ENCODE peak calls at places on chromosome 14, in five cellular contexts. A, F, P, J and D are unnamed samples.

GRCh38 chr14:64510127-64510808 is 5.7 kb downstream of the ZBTB1 start:
- DNase-seq in A (no peak), F (no peak), P (no peak), J (no peak), D (no peak)

GRCh38 chr14:22563987-22564386 is 25.0 kb downstream of the DAD1 start:
- DNase-seq in A (no peak), F (no peak), P (peak), J (no peak), D (no peak)

GRCh38 chr14:21525571-21525970 is 575 bp downstream of the SALL2 start:
- DNase-seq in A (no peak), F (no peak), P (no peak), J (peak), D (no peak)

GRCh38 chr14:75631453-75631831 is 29.2 kb downstream of the ERG28 start:
- DNase-seq in A (no peak), F (no peak), P (no peak), J (peak), D (no peak)

GRCh38 chr14:67704484-67705089 is 2.9 kb downstream of the RDH12 start:
- DNase-seq in A (peak), F (no peak), P (peak), J (peak), D (no peak)

GRCh38 chr14:56125772-56126411 is 7.7 kb downstream of the PELI2 start:
- DNase-seq in A (no peak), F (no peak), P (no peak), J (no peak), D (no peak)

GRCh38 chr14:101411770-101412169 is 149.5 kb upstream of the DIO3 start:
- DNase-seq in A (no peak), F (no peak), P (no peak), J (no peak), D (no peak)

GRCh38 chr14:20345366-20345765 is 1.9 kb downstream of the PARP2 start:
- DNase-seq in A (no peak), F (no peak), P (no peak), J (no peak), D (no peak)

GRCh38 chr14:99982449-99983250 is 82.6 kb upstream of the EVL start:
- DNase-seq in A (peak), F (peak), P (peak), J (peak), D (no peak)

GRCh38 chr14:86802726-86803125 is 1190.3 kb downstream of the GALC start:
- DNase-seq in A (no peak), F (no peak), P (no peak), J (peak), D (no peak)

GRCh38 chr14:55426881-55427280 is 13.5 kb downstream of the TBPL2 start:
- DNase-seq in A (no peak), F (no peak), P (no peak), J (no peak), D (no peak)

GRCh38 chr14:88614218-88614907 is 51.5 kb downstream of the ZC3H14 start:
- DNase-seq in A (no peak), F (no peak), P (no peak), J (peak), D (no peak)

GRCh38 chr14:72736348-72736747 is 157.6 kb downstream of the DPF3 start:
- DNase-seq in A (no peak), F (no peak), P (no peak), J (peak), D (no peak)

GRCh38 chr14:47366006-47366405 is 309.4 kb downstream of the MDGA2 start:
- DNase-seq in A (no peak), F (no peak), P (no peak), J (no peak), D (no peak)

GRCh38 chr14:59251811-59252771 is 63.6 kb downstream of the DAAM1 start:
- DNase-seq in A (no peak), F (no peak), P (no peak), J (peak), D (no peak)

GRCh38 chr14:57486767-57487379 is 6.8 kb downstream of the CCDC198 start:
- DNase-seq in A (no peak), F (no peak), P (peak), J (peak), D (no peak)

GRCh38 chr14:95722525-95723190 is 8.7 kb upstream of the TCL1A start:
- DNase-seq in A (no peak), F (no peak), P (no peak), J (no peak), D (no peak)

GRCh38 chr14:34489324-34489723 is 27.3 kb upstream of the SPTSSA start:
- DNase-seq in A (no peak), F (no peak), P (no peak), J (no peak), D (no peak)

GRCh38 chr14:33081259-33081658 is 142.6 kb downstream of the NPAS3 start:
- DNase-seq in A (no peak), F (no peak), P (peak), J (no peak), D (no peak)

GRCh38 chr14:28635387-28635786 is 131.2 kb upstream of the FOXG1 start:
- DNase-seq in A (no peak), F (no peak), P (peak), J (peak), D (no peak)

GRCh38 chr14:53663709-53664108 is 292.9 kb downstream of the BMP4 start:
- DNase-seq in A (peak), F (peak), P (no peak), J (no peak), D (peak)

GRCh38 chr14:87756661-87757060 is 236.3 kb downstream of the GALC start:
- DNase-seq in A (no peak), F (no peak), P (no peak), J (no peak), D (no peak)

GRCh38 chr14:34234258-34234657 is 227.8 kb downstream of the SPTSSA start:
- DNase-seq in A (no peak), F (peak), P (no peak), J (no peak), D (no peak)

GRCh38 chr14:100159107-100159864 is at the start of gene DEGS2:
- DNase-seq in A (peak), F (peak), P (peak), J (no peak), D (no peak)

GRCh38 chr14:76640923-76641395 is 120.3 kb upstream of the VASH1 start:
- DNase-seq in A (no peak), F (no peak), P (no peak), J (no peak), D (no peak)

GRCh38 chr14:89337912-89338311 is 79.1 kb downstream of the FOXN3 start:
- DNase-seq in A (no peak), F (no peak), P (no peak), J (no peak), D (peak)

GRCh38 chr14:78519863-78520262 is 349.7 kb downstream of the NRXN3 start:
- DNase-seq in A (no peak), F (peak), P (peak), J (peak), D (no peak)

GRCh38 chr14:64632056-64632455 is 72.2 kb upstream of the PLEKHG3 start:
- DNase-seq in A (no peak), F (no peak), P (no peak), J (no peak), D (no peak)

DNA sequence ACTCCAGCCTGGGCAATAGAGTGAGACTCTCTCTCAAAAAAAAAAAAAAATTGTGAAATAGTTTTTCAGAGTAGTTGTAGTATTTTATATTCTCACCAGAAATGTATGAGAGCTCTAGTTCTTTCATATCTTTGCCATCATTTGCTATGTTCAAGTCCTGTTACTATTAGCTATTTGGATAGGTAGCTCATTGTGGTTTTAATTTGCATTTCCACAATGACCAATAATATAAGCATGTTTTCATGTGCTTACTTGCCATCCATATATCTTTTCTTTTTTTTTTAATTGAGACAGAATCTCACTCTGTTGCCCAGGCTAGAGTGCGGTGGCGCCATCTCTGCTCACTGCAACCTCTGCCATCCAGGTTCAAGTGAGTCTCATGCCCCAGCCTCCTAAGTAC is 8.4 kb upstream of the RIPK3 start:
- DNase-seq in A (no peak), F (no peak), P (no peak), J (no peak), D (no peak)
- H3K4me3 ChIP-seq in A (no peak), F (no peak), P (no peak), J (no peak), D (no peak)

GRCh38 chr14:69937367-69937777 is 58.2 kb downstream of the SMOC1 start:
- DNase-seq in A (no peak), F (no peak), P (no peak), J (no peak), D (no peak)

GRCh38 chr14:69928111-69928523 is 48.9 kb downstream of the SMOC1 start:
- DNase-seq in A (no peak), F (no peak), P (no peak), J (peak), D (no peak)

GRCh38 chr14:69932391-69932790 is 53.2 kb downstream of the SMOC1 start:
- DNase-seq in A (no peak), F (no peak), P (no peak), J (no peak), D (no peak)

GRCh38 chr14:69933623-69934275 is 54.5 kb downstream of the SMOC1 start:
- DNase-seq in A (no peak), F (no peak), P (no peak), J (no peak), D (no peak)

DNA sequence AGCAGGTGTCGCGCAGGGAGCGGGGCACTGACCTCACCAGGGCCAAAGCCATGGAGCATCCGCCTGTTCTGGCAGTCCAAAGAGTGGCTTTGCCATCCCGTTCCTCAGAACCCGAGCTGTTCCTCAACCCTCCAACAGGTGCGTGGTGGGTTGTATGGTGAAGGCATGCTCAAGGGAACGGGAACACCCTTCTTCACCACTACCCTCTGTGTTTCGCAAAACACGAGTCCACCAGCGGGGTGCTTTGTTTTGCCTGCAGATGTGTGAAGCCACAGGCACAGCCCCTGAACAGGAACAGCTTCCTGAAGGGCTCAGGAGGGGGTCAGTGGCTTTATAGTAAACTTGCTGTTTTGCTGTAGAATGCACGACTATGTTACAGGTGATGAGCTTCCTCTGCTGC is 52.7 kb downstream of the SMOC1 start:
- DNase-seq in A (no peak), F (no peak), P (no peak), J (no peak), D (no peak)
- TF ChIP-seq CTCF in A (no peak), F (no peak), P (no peak), J (no peak), D (no peak)

GRCh38 chr14:84483072-84483410 is 1046.9 kb upstream of the FLRT2 start:
- DNase-seq in A (no peak), F (no peak), P (no peak), J (no peak), D (no peak)

GRCh38 chr14:84485016-84485415 is 1044.9 kb upstream of the FLRT2 start:
- DNase-seq in A (no peak), F (no peak), P (no peak), J (no peak), D (no peak)

GRCh38 chr14:84477996-84478395 is 1051.9 kb upstream of the FLRT2 start:
- DNase-seq in A (no peak), F (no peak), P (no peak), J (no peak), D (no peak)

DNA sequence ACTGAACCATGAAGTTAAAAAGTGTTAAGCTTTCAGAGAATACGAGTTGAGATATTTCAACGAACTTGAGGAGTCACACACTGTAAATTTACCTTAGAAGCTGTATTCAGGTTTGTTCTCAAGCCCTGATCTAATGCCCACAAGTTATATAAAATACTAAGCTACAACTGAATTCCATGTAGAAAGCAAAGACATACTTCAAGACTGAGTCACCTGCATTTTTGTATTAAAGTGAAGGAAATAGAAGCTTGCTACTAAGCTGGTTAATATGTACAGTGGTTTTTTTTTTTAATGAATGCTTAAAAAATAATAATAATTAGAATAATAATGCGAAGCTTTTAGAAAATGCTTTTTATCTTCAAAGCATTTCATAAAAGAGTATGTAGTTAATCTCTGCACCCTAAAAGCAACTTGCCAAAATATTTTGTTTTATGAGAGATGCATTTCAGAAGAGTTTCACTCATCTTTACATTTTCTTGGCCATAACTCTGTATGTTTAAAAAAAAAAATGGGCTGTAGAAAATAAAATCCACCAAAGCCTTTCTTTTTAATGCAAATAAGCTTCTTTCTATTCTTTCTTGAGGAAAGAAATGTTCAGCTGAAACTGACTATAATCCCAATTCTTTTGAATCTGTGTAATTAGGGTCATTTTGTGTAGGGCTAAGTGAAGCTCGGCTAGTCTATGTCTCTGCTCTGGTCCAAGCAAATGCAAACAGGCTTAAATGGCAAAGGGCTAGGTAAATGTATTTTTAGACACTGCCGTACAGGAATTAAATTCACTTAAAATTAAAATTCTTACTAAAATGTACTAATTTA is 1047.5 kb upstream of the FLRT2 start:
- DNase-seq in A (no peak), F (no peak), P (no peak), J (peak), D (no peak)
- H3K27ac ChIP-seq in A (no peak), F (no peak), P (no peak), J (peak), D (no peak)

GRCh38 chr14:93024493-93024892 is 91.2 kb downstream of the ITPK1 start:
- DNase-seq in A (no peak), F (no peak), P (no peak), J (no peak), D (no peak)
- H3K4me3 ChIP-seq in A (no peak), F (no peak), P (no peak), J (no peak), D (no peak)

GRCh38 chr14:61492474-61492873 is 171.1 kb downstream of the PRKCH start:
- DNase-seq in A (no peak), F (no peak), P (peak), J (no peak), D (no peak)
- TF ChIP-seq CTCF in A (no peak), F (no peak), P (peak), J (no peak), D (no peak)

GRCh38 chr14:91367173-91368171 is 50.1 kb downstream of the CCDC88C start:
- DNase-seq in A (no peak), F (no peak), P (peak), J (peak), D (no peak)
- H3K27ac ChIP-seq in A (no peak), F (peak), P (peak), J (peak), D (no peak)

DNA sequence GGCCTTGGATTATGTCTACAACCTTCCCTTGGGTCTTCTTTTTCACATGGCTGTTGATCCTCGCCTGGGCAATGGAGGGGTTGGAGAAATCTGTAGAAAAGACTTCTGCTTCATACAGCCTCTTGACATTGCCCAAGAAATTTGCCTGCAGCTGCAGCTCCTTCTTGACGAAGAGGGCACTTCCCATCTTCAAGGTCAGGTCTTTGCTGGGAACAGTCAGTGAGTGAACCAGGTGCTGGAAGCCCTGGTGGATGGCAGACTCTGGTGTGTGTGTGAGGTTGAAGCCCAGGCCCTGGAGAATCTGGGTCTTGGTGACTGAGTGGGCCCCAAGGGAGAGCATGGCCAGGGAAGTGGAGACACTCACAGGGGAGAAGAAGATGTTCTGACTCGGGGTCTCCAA is 6.7 kb downstream of the SERPINA9 start:
- DNase-seq in A (no peak), F (no peak), P (no peak), J (no peak), D (peak)
- H3K4me3 ChIP-seq in A (no peak), F (no peak), P (no peak), J (no peak), D (no peak)

GRCh38 chr14:104912053-104912452 is 12.6 kb upstream of the PLD4 start:
- DNase-seq in A (no peak), F (no peak), P (no peak), J (no peak), D (no peak)
- TF ChIP-seq CTCF in A (no peak), F (no peak), P (no peak), J (no peak), D (no peak)